ENCODE peak calls at places on chromosomes 16 and 17, in five cellular contexts. N is mesendoderm; K is GM23248; G is CD4-positive, alpha-beta memory T cell; M is cardiac muscle cell. T is an unnamed sample.

GRCh38 chr16:12874135-12874534 is 27.3 kb upstream of the SHISA9 start:
- DNase-seq in N (peak; percentile 71), K (peak; percentile 86), G (no peak), M (no peak), T (no peak)

GRCh38 chr16:4500283-4500682 is 24.1 kb downstream of the HMOX2 start:
- DNase-seq in N (peak; percentile 85), K (peak; percentile 92), G (no peak), M (peak; percentile 83), T (no peak)

GRCh38 chr17:46742539-46743270 is 75.8 kb downstream of the WNT3 start:
- DNase-seq in N (no peak), K (peak; percentile 98), G (no peak), M (peak; percentile 83), T (no peak)

GRCh38 chr16:24668481-24669001 is 60.9 kb upstream of the TNRC6A start:
- DNase-seq in N (no peak), K (peak; percentile 93), G (no peak), M (peak; percentile 36), T (no peak)

GRCh38 chr16:79970551-79971236 is 370.2 kb upstream of the MAF start:
- DNase-seq in N (peak; percentile 77), K (peak; percentile 3), G (no peak), M (peak; percentile 35), T (no peak)

GRCh38 chr16:81277681-81278080 is 37.1 kb upstream of the GAN start:
- DNase-seq in N (no peak), K (no peak), G (no peak), M (no peak), T (no peak)

GRCh38 chr17:75371981-75372380 is 33.5 kb downstream of the GRB2 start:
- DNase-seq in N (no peak), K (no peak), G (no peak), M (no peak), T (no peak)

GRCh38 chr17:35664685-35665084 is 66.8 kb upstream of the RASL10B start:
- DNase-seq in N (no peak), K (no peak), G (no peak), M (no peak), T (no peak)

GRCh38 chr17:44547625-44548297 is 9.5 kb upstream of the FZD2 start:
- DNase-seq in N (peak; percentile 79), K (no peak), G (no peak), M (peak; percentile 49), T (peak; percentile 80)

GRCh38 chr16:14419817-14420216 is 210.2 kb downstream of the PARN start:
- DNase-seq in N (no peak), K (no peak), G (no peak), M (no peak), T (no peak)

GRCh38 chr17:79315282-79316106 is 240.9 kb downstream of the ENGASE start:
- DNase-seq in N (no peak), K (no peak), G (no peak), M (no peak), T (no peak)

GRCh38 chr16:11507991-11508390 is 78.7 kb downstream of the LITAF start:
- DNase-seq in N (no peak), K (peak; percentile 34), G (no peak), M (no peak), T (no peak)

GRCh38 chr16:397736-398332 is 835 bp downstream of the NME4 start:
- DNase-seq in N (peak; percentile 93), K (peak; percentile 92), G (no peak), M (peak; percentile 76), T (no peak)

GRCh38 chr17:30344283-30345088 is 10.6 kb upstream of the TMIGD1 start:
- DNase-seq in N (no peak), K (peak; percentile 45), G (no peak), M (peak; percentile 97), T (no peak)

GRCh38 chr17:61227866-61228265 is 171.8 kb upstream of the TBX2 start:
- DNase-seq in N (no peak), K (no peak), G (no peak), M (no peak), T (no peak)

GRCh38 chr17:61234102-61234750 is 165.4 kb upstream of the TBX2 start:
- DNase-seq in N (peak; percentile 59), K (no peak), G (no peak), M (no peak), T (no peak)

GRCh38 chr17:61232871-61233270 is 166.8 kb upstream of the TBX2 start:
- DNase-seq in N (peak; percentile 65), K (peak; percentile 51), G (no peak), M (no peak), T (no peak)

GRCh38 chr17:61230972-61231820 is 168.4 kb upstream of the TBX2 start:
- DNase-seq in N (no peak), K (no peak), G (no peak), M (no peak), T (no peak)

GRCh38 chr17:61230461-61230860 is 169.2 kb upstream of the TBX2 start:
- DNase-seq in N (no peak), K (no peak), G (no peak), M (no peak), T (no peak)
- H3K4me1 ChIP-seq in N (peaks cover 12% of the 10 kb centered on the region), K (peaks cover 17% of the 10 kb centered on the region), G (no peaks in the 10 kb centered on the region), M (peaks cover 35% of the 10 kb centered on the region), T (no peaks in the 10 kb centered on the region)

GRCh38 chr17:57530026-57530425 is 215.1 kb downstream of the CCDC182 start:
- DNase-seq in N (no peak), K (peak; percentile 45), G (no peak), M (no peak), T (no peak)
- H3K4me1 ChIP-seq in N (peaks cover 2% of the 10 kb centered on the region), K (peaks cover 15% of the 10 kb centered on the region), G (peaks cover 12% of the 10 kb centered on the region), M (peaks cover 37% of the 10 kb centered on the region), T (peaks cover 17% of the 10 kb centered on the region)

DNA sequence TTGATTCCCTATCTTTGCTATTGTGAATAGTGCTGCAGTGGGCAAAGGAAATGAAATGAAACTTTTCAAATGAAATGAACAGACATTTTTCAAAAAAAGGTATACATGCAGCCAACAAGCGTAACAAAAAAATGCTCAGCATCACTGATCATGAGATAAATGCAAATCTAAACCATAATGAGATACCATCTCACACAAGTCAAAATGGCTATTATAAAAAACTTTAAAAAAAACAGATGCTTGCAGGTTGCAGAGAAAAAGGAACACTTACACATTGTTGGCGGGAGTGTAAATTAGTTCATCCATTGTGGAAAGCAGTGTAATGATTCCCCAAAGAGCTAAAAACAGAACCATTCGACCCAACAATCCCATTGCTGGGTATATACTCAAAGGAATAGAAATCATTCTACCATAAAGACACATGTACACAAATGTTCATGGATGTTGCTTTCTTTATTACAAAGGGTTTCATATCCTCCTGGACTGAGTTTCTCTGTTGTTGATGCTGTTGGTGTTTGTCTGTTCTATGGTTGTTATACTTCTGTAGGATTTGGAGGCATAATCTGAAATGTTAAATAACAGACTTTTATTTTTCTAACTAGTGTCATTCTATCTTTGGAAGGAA is 99.3 kb upstream of the SOX9 start:
- DNase-seq in N (no peak), K (no peak), G (no peak), M (no peak), T (no peak)
- H3K4me1 ChIP-seq in N (no peaks in the 10 kb centered on the region), K (no peaks in the 10 kb centered on the region), G (no peaks in the 10 kb centered on the region), M (no peaks in the 10 kb centered on the region), T (no peaks in the 10 kb centered on the region)

DNA sequence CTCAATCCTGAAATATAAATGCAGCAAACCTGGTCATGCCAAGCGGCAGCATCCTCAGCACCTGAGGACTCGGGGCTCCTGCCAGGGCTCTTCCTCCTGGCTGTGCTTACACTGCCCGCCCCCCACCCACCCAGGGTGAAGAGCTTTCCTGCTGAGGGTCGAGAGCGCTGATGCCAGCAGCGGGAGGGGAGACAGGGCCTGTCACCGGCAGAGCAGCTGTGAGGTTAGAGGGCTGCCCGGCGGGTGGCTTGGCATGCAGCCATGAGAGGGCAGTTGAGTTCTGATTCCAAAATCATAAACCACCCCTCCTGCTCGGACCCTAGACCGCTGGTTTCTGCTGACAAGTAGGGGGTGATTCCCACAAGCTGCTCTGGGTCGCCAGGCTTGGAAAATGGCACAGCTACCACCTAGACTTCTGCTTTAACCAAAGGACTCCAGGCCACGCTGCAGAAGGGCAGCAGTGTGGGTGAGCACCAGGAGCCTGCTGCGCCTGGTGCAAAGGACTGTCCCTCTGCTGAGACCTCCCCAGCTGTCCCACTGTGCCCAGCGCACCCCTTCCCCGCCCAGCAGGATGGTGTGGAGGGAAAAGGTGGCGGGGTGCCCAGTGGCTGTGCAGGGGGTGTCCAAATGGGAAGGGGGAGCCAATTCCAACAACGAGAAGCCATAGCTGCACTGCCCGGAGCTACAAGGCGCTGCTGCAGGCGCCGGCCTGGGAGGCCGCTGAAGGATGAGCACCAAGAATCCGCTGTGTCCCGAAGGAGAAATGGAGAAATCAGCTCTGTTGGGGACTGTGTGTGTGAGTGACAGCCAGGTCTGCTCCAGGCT is 26.6 kb downstream of the MXRA7 start:
- DNase-seq in N (no peak), K (no peak), G (no peak), M (no peak), T (no peak)
- H3K4me1 ChIP-seq in N (no peaks in the 10 kb centered on the region), K (peaks cover 40% of the 10 kb centered on the region), G (peaks cover 27% of the 10 kb centered on the region), M (peaks cover 22% of the 10 kb centered on the region), T (peaks cover 24% of the 10 kb centered on the region)

DNA sequence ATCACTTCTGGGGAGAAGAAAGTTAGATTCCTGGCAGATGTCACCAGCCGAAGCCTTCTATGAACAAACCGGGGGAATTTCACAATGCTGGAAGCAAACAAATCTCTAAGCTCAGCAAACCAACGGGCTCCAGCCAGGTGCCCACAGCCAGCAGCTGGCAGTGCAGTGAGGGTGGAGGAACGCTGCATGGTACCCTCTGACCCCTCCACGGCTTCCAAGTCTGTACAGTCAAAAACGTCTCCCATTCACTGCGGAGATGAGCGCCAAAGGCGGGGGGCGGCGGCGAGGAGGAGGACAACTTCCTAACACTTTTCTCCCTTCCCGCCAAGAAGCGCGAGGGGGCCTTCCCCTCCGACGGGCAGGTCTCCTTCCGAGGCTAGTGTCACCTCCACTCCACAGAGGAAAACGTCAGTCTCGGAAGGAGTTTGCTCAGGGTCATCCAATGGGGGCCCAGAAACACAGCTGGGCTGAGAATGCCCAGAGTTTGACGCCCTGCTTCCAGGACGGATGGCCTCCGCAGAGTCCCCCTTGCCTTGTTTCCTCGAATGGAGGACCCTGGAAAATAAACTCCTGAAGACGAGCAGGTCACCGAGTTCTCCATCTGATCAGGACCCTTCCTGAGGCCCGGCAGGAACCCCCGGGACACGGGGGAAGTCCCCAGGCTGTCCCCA is 855 bp downstream of the ZNF598 start:
- DNase-seq in N (peak; percentile 40), K (peak; percentile 84), G (peak; percentile 24), M (peak; percentile 58), T (no peak)
- H3K4me1 ChIP-seq in N (peaks cover 12% of the 10 kb centered on the region), K (peaks cover 18% of the 10 kb centered on the region), G (peaks cover 47% of the 10 kb centered on the region), M (peaks cover 23% of the 10 kb centered on the region), T (peaks cover 28% of the 10 kb centered on the region)

GRCh38 chr16:1474047-1474446 is 781 bp downstream of the CLCN7 start:
- DNase-seq in N (peak; percentile 19), K (peak; percentile 47), G (peak; percentile 3), M (peak; percentile 9), T (no peak)

GRCh38 chr16:1474471-1474795 is 395 bp downstream of the CLCN7 start:
- DNase-seq in N (no peak), K (peak; percentile 55), G (peak; percentile 7), M (no peak), T (no peak)

GRCh38 chr16:1474796-1475551 is at the start of gene CLCN7:
- DNase-seq in N (peak; percentile 88), K (peak; percentile 93), G (peak; percentile 87), M (peak; percentile 91), T (peak; percentile 81)

GRCh38 chr16:1471569-1472194 is 3.1 kb downstream of the CLCN7 start:
- DNase-seq in N (no peak), K (no peak), G (no peak), M (no peak), T (no peak)

GRCh38 chr16:1472974-1473373 is 1.9 kb downstream of the CLCN7 start:
- DNase-seq in N (no peak), K (no peak), G (no peak), M (no peak), T (no peak)
- H3K4me1 ChIP-seq in N (peaks cover 3% of the 10 kb centered on the region), K (peaks cover 19% of the 10 kb centered on the region), G (peaks cover 25% of the 10 kb centered on the region), M (peaks cover 4% of the 10 kb centered on the region), T (peaks cover 6% of the 10 kb centered on the region)

T was measured in NT2/D1.